ENCODE peak calls at places on chromosomes 12 and 14, in eight cellular contexts. J, G, U, A, Y, R, I and K are unnamed samples.

GRCh38 chr14:105313381-105314286 is 914 bp upstream of the PACS2 start:
- DNase-seq in J (peak), G (peak), U (no peak), A (no peak), Y (no peak), R (no peak), I (peak), K (peak)

GRCh38 chr14:55572578-55572977 is 7.4 kb upstream of the KTN1 start:
- DNase-seq in J (no peak), G (no peak), U (no peak), A (no peak), Y (no peak), R (no peak), I (no peak), K (no peak)

GRCh38 chr12:108630481-108631207 is 3.0 kb downstream of the SELPLG start:
- DNase-seq in J (no peak), G (peak), U (no peak), A (no peak), Y (no peak), R (no peak), I (peak), K (no peak)

GRCh38 chr14:99729991-99730875 is 46.1 kb downstream of the CYP46A1 start:
- DNase-seq in J (peak), G (peak), U (peak), A (peak), Y (no peak), R (peak), I (peak), K (peak)

GRCh38 chr12:104480826-104481457 is 24.2 kb downstream of the CHST11 start:
- DNase-seq in J (no peak), G (peak), U (no peak), A (no peak), Y (peak), R (no peak), I (no peak), K (no peak)

GRCh38 chr14:99192823-99193222 is 79.2 kb downstream of the BCL11B start:
- DNase-seq in J (no peak), G (no peak), U (no peak), A (no peak), Y (no peak), R (no peak), I (no peak), K (no peak)

GRCh38 chr12:57090924-57091632 is 2.2 kb downstream of the NAB2 start:
- DNase-seq in J (no peak), G (no peak), U (no peak), A (no peak), Y (no peak), R (peak), I (peak), K (no peak)

GRCh38 chr14:70955543-70956480 is 48.6 kb downstream of the PCNX1 start:
- DNase-seq in J (no peak), G (peak), U (no peak), A (no peak), Y (no peak), R (no peak), I (no peak), K (no peak)

GRCh38 chr12:88187571-88187970 is 45.5 kb downstream of the TMTC3 start:
- DNase-seq in J (no peak), G (no peak), U (no peak), A (no peak), Y (no peak), R (no peak), I (no peak), K (no peak)

GRCh38 chr12:119598159-119598558 is 4.6 kb downstream of the TMEM233 start:
- DNase-seq in J (no peak), G (no peak), U (no peak), A (no peak), Y (no peak), R (no peak), I (no peak), K (no peak)